ENCODE peak calls at places on chromosomes 2 and 18, in five cellular contexts. O, S, X, C and Q are unnamed samples.
A peak's percentile ranks its signal among the peaks of the same experiment; 100 is the strongest.

GRCh38 chr18:47586418-47586817 is 335.0 kb upstream of the SKOR2 start:
- DNase-seq in O (no peak), S (no peak), X (no peak), C (no peak), Q (no peak)

GRCh38 chr18:79396431-79397287 is 929 bp downstream of the NFATC1 start:
- DNase-seq in O (peak; percentile 57), S (no peak), X (no peak), C (no peak), Q (no peak)

GRCh38 chr2:190746971-190747761 is 98.3 kb downstream of the NAB1 start:
- DNase-seq in O (peak; percentile 62), S (no peak), X (no peak), C (peak; percentile 66), Q (no peak)

GRCh38 chr2:20156826-20157605 is 67.9 kb downstream of the SDC1 start:
- DNase-seq in O (no peak), S (no peak), X (no peak), C (no peak), Q (peak; percentile 9)

GRCh38 chr2:38581193-38582147 is 21.3 kb downstream of the HNRNPLL start:
- DNase-seq in O (peak; percentile 91), S (peak; percentile 51), X (no peak), C (peak; percentile 82), Q (peak; percentile 48)

GRCh38 chr2:70258532-70258875 is 567 bp downstream of the PCYOX1 start:
- DNase-seq in O (peak; percentile 18), S (peak; percentile 11), X (no peak), C (peak; percentile 63), Q (no peak)

GRCh38 chr2:211132586-211132985 is 576.2 kb downstream of the CPS1 start:
- DNase-seq in O (no peak), S (no peak), X (no peak), C (no peak), Q (no peak)

GRCh38 chr2:127673304-127674069 is 1.8 kb downstream of the LIMS2 start:
- DNase-seq in O (no peak), S (no peak), X (no peak), C (no peak), Q (peak; percentile 28)

GRCh38 chr2:196924051-196924450 is 2.5 kb downstream of the PGAP1 start:
- DNase-seq in O (no peak), S (no peak), X (no peak), C (no peak), Q (no peak)

GRCh38 chr2:208320686-208321085 is 54.6 kb downstream of the PIKFYVE start:
- DNase-seq in O (no peak), S (no peak), X (no peak), C (peak; percentile 17), Q (no peak)

GRCh38 chr2:98470851-98471255 is 26.2 kb downstream of the INPP4A start:
- DNase-seq in O (no peak), S (no peak), X (no peak), C (no peak), Q (no peak)

GRCh38 chr2:150125188-150125587 is 362.3 kb downstream of the RND3 start:
- DNase-seq in O (no peak), S (no peak), X (no peak), C (peak; percentile 79), Q (no peak)

GRCh38 chr2:71156531-71156930 is 26.1 kb downstream of the MPHOSPH10 start:
- DNase-seq in O (no peak), S (no peak), X (no peak), C (peak; percentile 2), Q (no peak)

GRCh38 chr2:16666453-16666801 is 793 bp upstream of the CYRIA start:
- DNase-seq in O (peak; percentile 53), S (no peak), X (peak; percentile 36), C (peak; percentile 80), Q (peak; percentile 64)

GRCh38 chr2:64105676-64106461 is 38.4 kb downstream of the PELI1 start:
- DNase-seq in O (no peak), S (no peak), X (no peak), C (peak; percentile 64), Q (no peak)
- H3K4me2 ChIP-seq in O (no peak overlapping the region), S (no peak overlapping the region), X (no peak overlapping the region), C (peak overlapping the region; percentile 26), Q (no peak overlapping the region)

DNA sequence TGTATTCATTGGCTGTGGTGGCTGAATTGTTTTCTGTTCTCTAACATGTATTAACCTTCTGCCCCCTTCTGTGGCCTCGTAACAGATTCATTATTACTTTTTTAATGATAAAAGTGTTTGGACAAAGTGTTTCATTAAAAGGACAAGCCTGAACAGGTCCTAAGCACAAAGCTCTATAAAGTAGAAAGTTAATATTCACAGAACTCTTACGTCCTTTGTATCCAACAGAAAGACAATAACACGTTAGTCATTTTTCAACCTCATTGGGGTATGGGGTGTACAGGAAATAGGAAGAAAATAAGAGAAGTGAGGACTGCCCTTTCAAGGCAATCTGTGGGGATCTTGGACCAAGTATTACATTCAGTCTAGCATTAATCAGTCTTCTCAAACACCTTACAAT is 105.5 kb upstream of the RGPD4 start:
- DNase-seq in O (no peak), S (no peak), X (no peak), C (no peak), Q (no peak)
- H2BK12ac ChIP-seq in O (no peak overlapping the region), S (no peak overlapping the region), X (no peak overlapping the region), C (no peak overlapping the region), Q (no peak overlapping the region)

DNA sequence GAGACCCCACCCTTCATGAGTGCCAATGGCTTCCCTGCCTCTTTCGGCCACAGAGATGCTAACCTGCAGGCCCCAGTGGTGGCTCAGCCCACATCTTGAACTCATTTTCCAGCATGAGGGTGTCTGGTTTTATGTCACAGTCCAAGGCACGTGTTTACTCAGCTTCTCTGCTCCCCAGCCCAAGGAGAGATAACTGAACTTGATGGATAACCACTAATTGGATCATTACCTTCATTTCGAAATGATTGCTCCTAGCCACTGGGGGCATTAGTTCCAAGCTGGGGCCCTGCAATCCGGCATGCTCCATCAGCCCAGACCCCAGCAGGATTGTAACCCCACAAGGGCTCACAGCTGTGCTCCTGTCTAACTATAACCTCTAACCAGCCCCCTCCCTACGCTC is 46.0 kb upstream of the SIX2 start:
- DNase-seq in O (no peak), S (no peak), X (no peak), C (no peak), Q (no peak)
- H3K4me2 ChIP-seq in O (no peak overlapping the region), S (no peak overlapping the region), X (no peak overlapping the region), C (no peak overlapping the region), Q (no peak overlapping the region)

DNA sequence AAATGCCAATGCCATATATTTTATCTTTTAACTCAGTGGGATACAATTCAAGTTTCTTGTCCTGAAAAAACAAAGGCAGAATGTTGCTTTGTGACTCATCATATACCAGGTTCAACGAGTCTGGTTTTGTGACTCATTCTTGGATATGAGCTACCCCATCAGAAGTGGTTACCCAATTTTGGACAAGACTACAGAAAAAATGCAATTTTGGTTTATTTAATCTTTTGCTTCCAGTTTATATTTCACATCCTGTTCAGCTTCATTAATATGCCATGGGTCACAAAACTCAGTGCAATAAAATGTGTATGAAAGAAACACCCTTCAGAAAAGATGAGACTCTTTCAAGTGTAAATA is 25.0 kb downstream of the FN1 start:
- DNase-seq in O (peak; percentile 87), S (no peak), X (no peak), C (peak; percentile 91), Q (no peak)
- H2BK12ac ChIP-seq in O (no peak overlapping the region), S (no peak overlapping the region), X (no peak overlapping the region), C (no peak overlapping the region), Q (no peak overlapping the region)

GRCh38 chr2:85756822-85757435 is 3.1 kb downstream of the ATOH8 start:
- DNase-seq in O (no peak), S (no peak), X (no peak), C (no peak), Q (no peak)

GRCh38 chr2:85754313-85755095 is 713 bp downstream of the ATOH8 start:
- DNase-seq in O (peak; percentile 77), S (peak; percentile 56), X (no peak), C (peak; percentile 68), Q (peak; percentile 65)

GRCh38 chr2:85756195-85756594 is 2.4 kb downstream of the ATOH8 start:
- DNase-seq in O (no peak), S (no peak), X (no peak), C (no peak), Q (no peak)

GRCh38 chr2:85753525-85754312 is at the start of gene ATOH8:
- DNase-seq in O (peak; percentile 70), S (peak; percentile 54), X (peak; percentile 19), C (peak; percentile 72), Q (peak; percentile 68)

DNA sequence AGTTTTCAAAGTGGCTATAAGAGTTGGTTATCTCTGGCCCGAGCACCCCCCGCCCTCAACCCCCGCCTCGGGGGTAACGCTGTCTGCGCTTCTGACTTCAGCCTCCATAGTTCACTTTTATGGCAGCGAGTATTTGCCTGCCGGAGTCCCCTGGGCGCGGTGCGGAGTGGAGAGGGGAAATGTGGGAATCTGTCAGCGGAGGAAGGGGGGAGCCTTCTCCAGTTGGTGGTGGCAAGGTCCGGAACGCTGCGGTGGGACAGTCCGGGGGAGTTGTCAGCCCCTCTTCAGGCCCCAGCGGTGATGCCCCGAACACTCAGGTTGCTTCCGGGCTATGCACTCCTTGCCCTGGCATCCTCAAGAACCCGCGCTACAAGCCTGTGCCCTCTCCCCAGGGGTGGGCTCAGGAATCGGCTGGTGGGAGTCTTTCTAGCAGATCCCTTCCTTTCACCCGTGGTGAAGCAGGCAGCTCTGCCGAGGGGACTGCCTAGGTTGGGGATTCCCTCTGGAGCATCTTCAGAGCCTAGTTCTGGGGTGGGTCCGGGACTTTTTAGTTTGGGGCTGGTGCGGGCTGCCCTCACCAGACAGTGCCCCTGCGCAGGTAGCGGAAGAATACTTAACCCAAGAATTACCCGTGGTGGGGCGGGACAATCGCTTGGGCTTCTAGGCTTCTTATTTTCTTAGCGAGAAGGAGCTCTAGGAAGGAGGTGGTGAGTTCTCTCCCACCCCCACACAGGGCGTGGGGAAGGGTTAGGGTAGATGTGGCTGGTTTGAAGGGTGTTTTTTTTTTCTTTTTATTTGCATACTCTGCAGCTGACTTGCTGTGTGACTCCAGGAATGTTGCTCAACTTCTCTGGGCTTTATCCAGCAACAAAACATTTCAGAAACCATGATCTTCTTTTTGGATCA is 1.6 kb downstream of the ATOH8 start:
- DNase-seq in O (peak; percentile 64), S (no peak), X (no peak), C (peak; percentile 40), Q (no peak)
- H3K4me2 ChIP-seq in O (peak overlapping the region; percentile 94), S (peak overlapping the region; percentile 95), X (peak overlapping the region; percentile 88), C (peak overlapping the region; percentile 96), Q (peak overlapping the region; percentile 76)

GRCh38 chr2:203396667-203397066 is 68.5 kb downstream of the ABI2 start:
- DNase-seq in O (peak; percentile 24), S (no peak), X (peak; percentile 78), C (peak; percentile 11), Q (peak; percentile 91)

GRCh38 chr2:203399031-203399430 is 70.8 kb downstream of the ABI2 start:
- DNase-seq in O (no peak), S (no peak), X (no peak), C (no peak), Q (no peak)

GRCh38 chr2:203395858-203396257 is 67.7 kb downstream of the ABI2 start:
- DNase-seq in O (no peak), S (no peak), X (no peak), C (no peak), Q (no peak)

DNA sequence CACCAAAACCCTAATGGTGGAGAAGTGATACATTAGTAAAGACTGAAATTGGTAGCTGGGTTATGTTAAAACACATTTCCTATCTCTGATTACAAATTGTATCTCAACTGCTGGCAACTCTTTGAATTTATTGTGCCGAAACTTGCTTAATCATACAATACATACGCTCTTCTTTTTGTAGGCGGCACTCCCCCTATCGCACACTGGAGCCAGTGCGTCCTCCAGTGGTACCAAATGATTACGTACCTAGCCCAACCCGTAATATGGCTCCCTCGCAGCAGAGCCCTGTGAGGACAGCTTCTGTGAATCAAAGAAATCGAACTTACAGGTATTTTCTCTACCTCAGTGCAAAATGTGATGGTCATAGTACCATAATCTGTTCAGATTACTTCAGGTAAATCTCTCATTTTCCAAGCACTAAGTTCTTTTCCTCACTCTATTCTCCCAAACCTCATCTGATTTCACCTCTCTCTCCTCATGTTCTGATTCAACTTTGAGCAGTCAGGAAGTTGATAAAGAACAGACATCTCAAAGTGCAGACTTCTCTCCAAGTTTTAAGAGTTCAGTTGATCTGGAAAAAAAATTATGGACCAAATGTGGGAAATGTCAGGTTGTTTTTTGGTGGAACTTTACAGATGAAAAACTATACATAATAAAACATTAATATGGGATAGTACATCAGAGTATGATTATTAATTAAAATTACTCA is 66.5 kb downstream of the ABI2 start:
- DNase-seq in O (no peak), S (no peak), X (no peak), C (no peak), Q (peak; percentile 33)
- H2BK12ac ChIP-seq in O (no peak overlapping the region), S (no peak overlapping the region), X (no peak overlapping the region), C (no peak overlapping the region), Q (no peak overlapping the region)